ENCODE peak calls at places on chromosomes 16 and 17, in eight cellular contexts. O, H, S, V, Z, M, P and L are unnamed samples.
A peak's percentile ranks its signal among the peaks of the same experiment; 100 is the strongest.

GRCh38 chr17:80772906-80773242 is 218.8 kb upstream of the CHMP6 start:
- DNase-seq in O (no peak), H (no peak), S (no peak), V (no peak), Z (no peak), M (no peak), P (no peak), L (no peak)

GRCh38 chr17:68541816-68542215 is 29.6 kb downstream of the PRKAR1A start:
- DNase-seq in O (no peak), H (no peak), S (no peak), V (no peak), Z (no peak), M (no peak), P (no peak), L (no peak)

GRCh38 chr16:83365166-83365565 is 442.6 kb upstream of the HSBP1 start:
- DNase-seq in O (no peak), H (no peak), S (no peak), V (no peak), Z (no peak), M (no peak), P (no peak), L (no peak)

GRCh38 chr17:10527419-10527818 is 9.1 kb upstream of the MYH1 start:
- DNase-seq in O (no peak), H (no peak), S (no peak), V (no peak), Z (no peak), M (no peak), P (no peak), L (no peak)

GRCh38 chr16:71917900-71918299 is 22.6 kb downstream of the IST1 start:
- DNase-seq in O (no peak), H (no peak), S (no peak), V (no peak), Z (no peak), M (no peak), P (no peak), L (no peak)

GRCh38 chr17:73824321-73824720 is 180.1 kb upstream of the SDK2 start:
- DNase-seq in O (no peak), H (no peak), S (no peak), V (no peak), Z (no peak), M (no peak), P (no peak), L (no peak)

GRCh38 chr17:11514981-11515680 is 83.1 kb upstream of the DNAH9 start:
- DNase-seq in O (no peak), H (no peak), S (no peak), V (no peak), Z (no peak), M (no peak), P (no peak), L (no peak)

GRCh38 chr17:38571833-38572274 is 33.9 kb downstream of the SRCIN1 start:
- DNase-seq in O (no peak), H (no peak), S (no peak), V (no peak), Z (no peak), M (no peak), P (no peak), L (no peak)

GRCh38 chr17:48546924-48547838 is 2.3 kb upstream of the HOXB2 start:
- DNase-seq in O (no peak), H (no peak), S (no peak), V (no peak), Z (no peak), M (no peak), P (no peak), L (no peak)

GRCh38 chr17:13544755-13545154 is 57.0 kb downstream of the HS3ST3A1 start:
- DNase-seq in O (no peak), H (no peak), S (no peak), V (no peak), Z (no peak), M (no peak), P (no peak), L (no peak)

GRCh38 chr16:86714166-86714565 is 135.8 kb downstream of the FOXL1 start:
- DNase-seq in O (no peak), H (no peak), S (no peak), V (no peak), Z (no peak), M (no peak), P (no peak), L (no peak)

GRCh38 chr16:8736123-8736680 is 61.2 kb downstream of the TMEM186 start:
- DNase-seq in O (no peak), H (no peak), S (no peak), V (no peak), Z (no peak), M (no peak), P (peak; percentile 27), L (no peak)

GRCh38 chr17:50055055-50055425 is 870 bp upstream of the ITGA3 start:
- DNase-seq in O (no peak), H (no peak), S (no peak), V (peak; percentile 27), Z (no peak), M (peak; percentile 95), P (peak; percentile 56), L (no peak)

GRCh38 chr16:2212362-2213324 is 2.0 kb upstream of the BRICD5 start:
- DNase-seq in O (no peak), H (no peak), S (no peak), V (no peak), Z (peak; percentile 52), M (peak; percentile 53), P (no peak), L (no peak)

GRCh38 chr17:4446326-4447051 is 12.7 kb downstream of the SPNS3 start:
- DNase-seq in O (no peak), H (no peak), S (no peak), V (no peak), Z (peak; percentile 18), M (no peak), P (no peak), L (no peak)

GRCh38 chr17:15278381-15278780 is 13.3 kb upstream of the PMP22 start:
- DNase-seq in O (no peak), H (no peak), S (no peak), V (no peak), Z (no peak), M (no peak), P (no peak), L (no peak)

GRCh38 chr16:715448-716249 is 731 bp downstream of the METRN start:
- DNase-seq in O (no peak), H (no peak), S (no peak), V (no peak), Z (no peak), M (peak; percentile 63), P (peak; percentile 21), L (no peak)

GRCh38 chr17:18033442-18034099 is 5.4 kb downstream of the ATPAF2 start:
- DNase-seq in O (peak; percentile 4), H (peak; percentile 44), S (no peak), V (no peak), Z (peak; percentile 79), M (peak; percentile 47), P (peak; percentile 82), L (peak; percentile 74)

GRCh38 chr17:81491193-81491592 is 21.4 kb downstream of the ACTG1 start:
- DNase-seq in O (no peak), H (no peak), S (no peak), V (no peak), Z (no peak), M (no peak), P (no peak), L (no peak)

GRCh38 chr17:50290074-50290702 is 15.9 kb downstream of the TMEM92 start:
- DNase-seq in O (peak; percentile 70), H (peak; percentile 95), S (no peak), V (no peak), Z (peak; percentile 59), M (peak; percentile 70), P (no peak), L (no peak)

GRCh38 chr17:72349508-72350472 is 229.0 kb downstream of the SOX9 start:
- DNase-seq in O (no peak), H (no peak), S (no peak), V (no peak), Z (no peak), M (no peak), P (no peak), L (no peak)

GRCh38 chr17:35726609-35727460 is 4.6 kb upstream of the RASL10B start:
- DNase-seq in O (peak; percentile 54), H (peak; percentile 48), S (peak; percentile 78), V (no peak), Z (peak; percentile 41), M (peak; percentile 46), P (peak; percentile 67), L (no peak)

GRCh38 chr16:81431554-81432353 is 12.9 kb upstream of the CMIP start:
- DNase-seq in O (peak; percentile 46), H (peak; percentile 15), S (no peak), V (no peak), Z (no peak), M (no peak), P (no peak), L (no peak)

GRCh38 chr16:55480228-55480655 is 1.2 kb downstream of the MMP2 start:
- DNase-seq in O (peak; percentile 45), H (no peak), S (peak; percentile 90), V (no peak), Z (peak; percentile 84), M (no peak), P (no peak), L (peak; percentile 76)

GRCh38 chr17:43949777-43950176 is 4.0 kb downstream of the PYY start:
- DNase-seq in O (no peak), H (no peak), S (no peak), V (no peak), Z (no peak), M (no peak), P (no peak), L (no peak)

GRCh38 chr17:44847581-44847980 is at the start of gene HIGD1B:
- DNase-seq in O (no peak), H (no peak), S (no peak), V (no peak), Z (peak; percentile 59), M (no peak), P (peak; percentile 36), L (no peak)

GRCh38 chr17:28597606-28598383 is 1.0 kb downstream of the SPAG5 start:
- DNase-seq in O (no peak), H (no peak), S (no peak), V (no peak), Z (no peak), M (no peak), P (no peak), L (no peak)

GRCh38 chr16:16143941-16144340 is 79.4 kb downstream of the ABCC6 start:
- DNase-seq in O (no peak), H (no peak), S (no peak), V (no peak), Z (no peak), M (no peak), P (no peak), L (no peak)

GRCh38 chr17:16972346-16972745 is 428 bp upstream of the TNFRSF13B start:
- DNase-seq in O (no peak), H (no peak), S (no peak), V (no peak), Z (no peak), M (no peak), P (no peak), L (no peak)

GRCh38 chr17:57603978-57604377 is 141.1 kb downstream of the CCDC182 start:
- DNase-seq in O (no peak), H (no peak), S (no peak), V (no peak), Z (no peak), M (peak; percentile 28), P (peak; percentile 25), L (no peak)

GRCh38 chr16:27759947-27760844 is 210.3 kb downstream of the KATNIP start:
- DNase-seq in O (no peak), H (no peak), S (no peak), V (no peak), Z (no peak), M (no peak), P (no peak), L (peak; percentile 83)

GRCh38 chr17:68310141-68310540 is 18.8 kb downstream of the ARSG start:
- DNase-seq in O (no peak), H (no peak), S (no peak), V (no peak), Z (no peak), M (no peak), P (no peak), L (no peak)

GRCh38 chr16:85435298-85435697 is 177.8 kb upstream of the GSE1 start:
- DNase-seq in O (no peak), H (no peak), S (no peak), V (no peak), Z (no peak), M (no peak), P (no peak), L (no peak)

GRCh38 chr16:7345423-7345822 is 12.8 kb downstream of the RBFOX1 start:
- DNase-seq in O (no peak), H (no peak), S (peak; percentile 61), V (no peak), Z (peak; percentile 21), M (no peak), P (no peak), L (no peak)